ENCODE peak calls at places on chromosomes 3 and 15, in eight cellular contexts. C, P, L, D, R, I, S and Z are unnamed samples.

GRCh38 chr3:60536420-60536819 is 714.8 kb downstream of the FHIT start:
- DNase-seq in C (no peak), P (no peak), L (no peak), D (no peak), R (peak; percentile 66), I (no peak), S (no peak), Z (no peak)

GRCh38 chr15:65086680-65087111 is 10.2 kb downstream of the KBTBD13 start:
- DNase-seq in C (no peak), P (no peak), L (peak; percentile 68), D (peak; percentile 24), R (no peak), I (no peak), S (no peak), Z (no peak)

GRCh38 chr15:38853608-38854007 is 289.0 kb upstream of the RASGRP1 start:
- DNase-seq in C (no peak), P (peak; percentile 8), L (no peak), D (peak; percentile 54), R (no peak), I (no peak), S (peak; percentile 84), Z (no peak)

GRCh38 chr15:36896949-36897348 is 203.4 kb downstream of the MEIS2 start:
- DNase-seq in C (no peak), P (no peak), L (no peak), D (no peak), R (no peak), I (no peak), S (no peak), Z (no peak)

GRCh38 chr15:57319226-57319918 is 56.9 kb upstream of the CGNL1 start:
- DNase-seq in C (no peak), P (no peak), L (no peak), D (no peak), R (no peak), I (no peak), S (no peak), Z (no peak)

GRCh38 chr15:82943176-82943575 is 9.3 kb downstream of the HOMER2 start:
- DNase-seq in C (no peak), P (no peak), L (no peak), D (peak; percentile 44), R (no peak), I (no peak), S (no peak), Z (no peak)

GRCh38 chr15:100209204-100209603 is 132.6 kb downstream of the ADAMTS17 start:
- DNase-seq in C (no peak), P (no peak), L (peak; percentile 80), D (no peak), R (no peak), I (no peak), S (no peak), Z (no peak)

GRCh38 chr15:78056714-78057269 is 20.7 kb downstream of the TBC1D2B start:
- DNase-seq in C (no peak), P (no peak), L (peak; percentile 68), D (peak; percentile 70), R (no peak), I (no peak), S (no peak), Z (no peak)

GRCh38 chr3:127964053-127964452 is 49.0 kb downstream of the KBTBD12 start:
- DNase-seq in C (no peak), P (no peak), L (no peak), D (no peak), R (no peak), I (no peak), S (no peak), Z (no peak)

GRCh38 chr3:128556949-128557348 is 63.9 kb upstream of the GATA2 start:
- DNase-seq in C (no peak), P (no peak), L (peak; percentile 53), D (no peak), R (no peak), I (no peak), S (no peak), Z (no peak)

GRCh38 chr3:89613241-89613640 is 505.8 kb downstream of the EPHA3 start:
- DNase-seq in C (no peak), P (no peak), L (no peak), D (no peak), R (no peak), I (no peak), S (no peak), Z (no peak)

GRCh38 chr15:77026501-77027110 is 31.7 kb downstream of the PSTPIP1 start:
- DNase-seq in C (no peak), P (no peak), L (peak; percentile 63), D (no peak), R (no peak), I (no peak), S (peak; percentile 25), Z (no peak)

GRCh38 chr3:84601303-84601702 is 357.5 kb upstream of the CADM2 start:
- DNase-seq in C (no peak), P (peak; percentile 54), L (no peak), D (no peak), R (no peak), I (no peak), S (no peak), Z (no peak)

GRCh38 chr3:52248816-52249547 is 3.4 kb downstream of the PPM1M start:
- DNase-seq in C (peak; percentile 59), P (no peak), L (peak; percentile 72), D (peak; percentile 25), R (no peak), I (no peak), S (peak; percentile 29), Z (no peak)

GRCh38 chr15:25052191-25052999 is 97.6 kb downstream of the SNRPN start:
- DNase-seq in C (no peak), P (no peak), L (peak; percentile 32), D (no peak), R (no peak), I (no peak), S (peak; percentile 21), Z (no peak)
- H3K9me3 ChIP-seq in C (peaks cover 99% of the 10 kb centered on the region), P (peaks cover 99% of the 10 kb centered on the region), L (peaks cover 100% of the 10 kb centered on the region), D (no peaks in the 10 kb centered on the region), R (peaks cover 41% of the 10 kb centered on the region), I (peaks cover 91% of the 10 kb centered on the region), S (peaks cover 67% of the 10 kb centered on the region), Z (peaks cover 100% of the 10 kb centered on the region)

GRCh38 chr15:31308185-31308639 is 18.4 kb upstream of the KLF13 start:
- DNase-seq in C (no peak), P (no peak), L (no peak), D (no peak), R (no peak), I (no peak), S (no peak), Z (no peak)
- H3K27ac ChIP-seq in C (no peak overlapping the region), P (no peak overlapping the region), L (no peak overlapping the region), D (no peak overlapping the region), R (no peak overlapping the region), I (no peak overlapping the region), S (no peak overlapping the region), Z (no peak overlapping the region)

GRCh38 chr3:149832086-149832485 is 19.1 kb downstream of the RNF13 start:
- DNase-seq in C (no peak), P (no peak), L (no peak), D (peak; percentile 67), R (no peak), I (no peak), S (no peak), Z (no peak)
- H3K9me3 ChIP-seq in C (peaks cover 55% of the 10 kb centered on the region), P (peaks cover 33% of the 10 kb centered on the region), L (peaks cover 20% of the 10 kb centered on the region), D (peaks cover 3% of the 10 kb centered on the region), R (peaks cover 29% of the 10 kb centered on the region), I (peaks cover 7% of the 10 kb centered on the region), S (peaks cover 19% of the 10 kb centered on the region), Z (peaks cover 14% of the 10 kb centered on the region)

DNA sequence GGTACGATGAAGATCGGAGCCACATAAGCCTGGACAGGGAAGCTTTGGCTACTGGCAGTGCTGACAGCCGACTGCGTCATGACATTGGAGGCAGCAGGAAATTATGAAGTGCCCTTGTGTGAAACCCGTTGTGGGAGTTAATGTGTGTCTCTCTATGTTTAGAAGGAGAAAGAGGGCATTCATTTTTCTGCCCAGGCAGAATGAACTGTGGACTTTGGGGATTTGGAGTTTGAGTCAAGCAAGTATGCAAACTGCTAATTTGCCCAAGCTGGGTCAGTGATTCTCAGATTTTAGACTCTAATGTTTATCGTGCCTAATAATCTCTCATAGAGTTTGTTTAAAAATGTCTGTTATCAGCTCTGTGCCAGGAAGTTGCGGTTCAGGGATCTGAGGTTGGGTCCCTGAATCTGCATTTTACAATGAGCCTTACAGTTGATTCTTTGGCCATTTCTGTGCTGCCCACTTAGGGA is 5.6 kb downstream of the CTXND1 start:
- DNase-seq in C (no peak), P (no peak), L (no peak), D (no peak), R (no peak), I (no peak), S (no peak), Z (no peak)
- H3K27ac ChIP-seq in C (peak overlapping the region; percentile 73), P (no peak overlapping the region), L (no peak overlapping the region), D (no peak overlapping the region), R (no peak overlapping the region), I (no peak overlapping the region), S (no peak overlapping the region), Z (no peak overlapping the region)

DNA sequence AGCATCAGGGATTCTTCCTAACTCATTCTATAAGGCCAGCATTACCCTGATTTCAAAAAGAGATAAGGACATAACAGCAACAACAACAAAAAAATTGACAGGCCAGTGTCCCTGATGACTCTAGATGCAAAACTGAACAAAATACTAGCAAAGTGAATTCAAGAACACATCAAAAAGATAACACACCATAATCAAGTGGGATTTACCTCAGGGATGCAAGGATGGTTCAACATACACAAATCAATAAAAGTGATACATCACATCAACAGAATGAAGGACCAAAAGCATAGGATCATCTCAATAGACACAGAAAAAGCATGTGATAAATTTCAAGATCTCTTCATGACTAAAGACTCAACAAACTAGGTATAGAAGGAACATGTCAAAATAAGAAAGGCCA is 119.6 kb downstream of the STT3B start:
- DNase-seq in C (no peak), P (no peak), L (no peak), D (no peak), R (no peak), I (no peak), S (no peak), Z (no peak)
- H3K9me3 ChIP-seq in C (peaks cover 84% of the 10 kb centered on the region), P (peaks cover 40% of the 10 kb centered on the region), L (peaks cover 77% of the 10 kb centered on the region), D (peaks cover 3% of the 10 kb centered on the region), R (peaks cover 20% of the 10 kb centered on the region), I (peaks cover 57% of the 10 kb centered on the region), S (peaks cover 6% of the 10 kb centered on the region), Z (peaks cover 55% of the 10 kb centered on the region)

GRCh38 chr3:101484805-101485620 is 28.0 kb downstream of the SENP7 start:
- DNase-seq in C (no peak), P (no peak), L (no peak), D (peak; percentile 60), R (no peak), I (no peak), S (no peak), Z (no peak)

DNA sequence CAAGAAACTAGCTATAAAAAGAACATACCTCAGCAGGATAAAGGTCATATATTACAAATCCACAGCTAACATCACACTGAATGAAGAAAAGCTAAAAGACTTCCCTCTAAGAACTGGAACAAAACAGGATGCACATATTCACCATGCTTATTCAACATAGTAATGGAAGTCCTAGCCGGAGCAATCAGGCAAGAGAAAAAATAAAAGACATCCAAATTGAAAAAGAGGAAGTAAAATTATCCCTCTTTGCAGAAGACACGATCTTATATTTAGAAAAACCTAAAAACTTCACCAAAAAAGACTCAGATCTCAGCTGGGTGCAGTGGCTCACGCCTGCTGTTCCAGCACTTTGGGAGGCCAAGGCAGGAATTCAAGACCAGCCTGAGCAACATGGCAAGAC is 34.0 kb downstream of the SENP7 start:
- DNase-seq in C (no peak), P (no peak), L (no peak), D (no peak), R (no peak), I (no peak), S (no peak), Z (no peak)
- H3K27ac ChIP-seq in C (no peak overlapping the region), P (no peak overlapping the region), L (no peak overlapping the region), D (no peak overlapping the region), R (no peak overlapping the region), I (no peak overlapping the region), S (no peak overlapping the region), Z (no peak overlapping the region)